ENCODE peak calls at places on chromosome 7, in seven cellular contexts. One of them, this sample, is unnamed.

GRCh38 chr7:73451780-73452398 is 18.3 kb downstream of the FZD9 start:
- DNase-seq in aorta: no peak
- DNase-seq in mammary epithelial cell: peak; percentile 24
- DNase-seq in H9: no peak
- DNase-seq in adipocyte: peak; percentile 81
- DNase-seq in body of pancreas: peak; percentile 49
- DNase-seq in gastrocnemius medialis: no peak
- DNase-seq in this sample: no peak

GRCh38 chr7:71835056-71835455 is 577.1 kb downstream of the CALN1 start:
- DNase-seq in aorta: no peak
- DNase-seq in mammary epithelial cell: no peak
- DNase-seq in H9: no peak
- DNase-seq in adipocyte: no peak
- DNase-seq in body of pancreas: no peak
- DNase-seq in gastrocnemius medialis: no peak
- DNase-seq in this sample: no peak

GRCh38 chr7:36644625-36645422 is 79.5 kb downstream of the AOAH start:
- DNase-seq in aorta: no peak
- DNase-seq in mammary epithelial cell: no peak
- DNase-seq in H9: no peak
- DNase-seq in adipocyte: no peak
- DNase-seq in body of pancreas: no peak
- DNase-seq in gastrocnemius medialis: no peak
- DNase-seq in this sample: peak; percentile 46

GRCh38 chr7:130891254-130892094 is 157.5 kb upstream of the KLF14 start:
- DNase-seq in aorta: peak; percentile 80
- DNase-seq in mammary epithelial cell: peak; percentile 92
- DNase-seq in H9: no peak
- DNase-seq in adipocyte: peak; percentile 97
- DNase-seq in body of pancreas: peak; percentile 54
- DNase-seq in gastrocnemius medialis: peak; percentile 87
- DNase-seq in this sample: peak; percentile 83

GRCh38 chr7:74269757-74270277 is 15.6 kb upstream of the RFC2 start:
- DNase-seq in aorta: peak; percentile 62
- DNase-seq in mammary epithelial cell: peak; percentile 79
- DNase-seq in H9: peak; percentile 90
- DNase-seq in adipocyte: peak; percentile 76
- DNase-seq in body of pancreas: peak; percentile 73
- DNase-seq in gastrocnemius medialis: no peak
- DNase-seq in this sample: peak; percentile 70

GRCh38 chr7:81367335-81367801 is 402.5 kb downstream of the HGF start:
- DNase-seq in aorta: peak; percentile 55
- DNase-seq in mammary epithelial cell: peak; percentile 66
- DNase-seq in H9: no peak
- DNase-seq in adipocyte: peak; percentile 85
- DNase-seq in body of pancreas: no peak
- DNase-seq in gastrocnemius medialis: peak; percentile 29
- DNase-seq in this sample: peak; percentile 90

GRCh38 chr7:102431617-102432298 is 1.6 kb upstream of the ORAI2 start:
- DNase-seq in aorta: no peak
- DNase-seq in mammary epithelial cell: peak; percentile 16
- DNase-seq in H9: peak; percentile 41
- DNase-seq in adipocyte: peak; percentile 15
- DNase-seq in body of pancreas: peak; percentile 24
- DNase-seq in gastrocnemius medialis: no peak
- DNase-seq in this sample: no peak

GRCh38 chr7:41333506-41333905 is 369.4 kb downstream of the INHBA start:
- DNase-seq in aorta: no peak
- DNase-seq in mammary epithelial cell: no peak
- DNase-seq in H9: no peak
- DNase-seq in adipocyte: peak; percentile 63
- DNase-seq in body of pancreas: no peak
- DNase-seq in gastrocnemius medialis: no peak
- DNase-seq in this sample: no peak

GRCh38 chr7:128932862-128933821 is 4.6 kb upstream of the IRF5 start:
- DNase-seq in aorta: peak; percentile 75
- DNase-seq in mammary epithelial cell: no peak
- DNase-seq in H9: no peak
- DNase-seq in adipocyte: no peak
- DNase-seq in body of pancreas: no peak
- DNase-seq in gastrocnemius medialis: peak; percentile 34
- DNase-seq in this sample: no peak

GRCh38 chr7:5625938-5626337 is 155.5 kb downstream of the RNF216 start:
- DNase-seq in aorta: peak; percentile 21
- DNase-seq in mammary epithelial cell: peak; percentile 65
- DNase-seq in H9: no peak
- DNase-seq in adipocyte: peak; percentile 60
- DNase-seq in body of pancreas: no peak
- DNase-seq in gastrocnemius medialis: no peak
- DNase-seq in this sample: no peak

GRCh38 chr7:17444673-17445072 is 146.2 kb downstream of the AHR start:
- DNase-seq in aorta: no peak
- DNase-seq in mammary epithelial cell: peak; percentile 57
- DNase-seq in H9: no peak
- DNase-seq in adipocyte: peak; percentile 29
- DNase-seq in body of pancreas: no peak
- DNase-seq in gastrocnemius medialis: no peak
- DNase-seq in this sample: no peak

GRCh38 chr7:2738110-2738509 is 50.1 kb downstream of the AMZ1 start:
- DNase-seq in aorta: peak; percentile 71
- DNase-seq in mammary epithelial cell: no peak
- DNase-seq in H9: peak; percentile 12
- DNase-seq in adipocyte: no peak
- DNase-seq in body of pancreas: peak; percentile 37
- DNase-seq in gastrocnemius medialis: peak; percentile 69
- DNase-seq in this sample: no peak

GRCh38 chr7:32158751-32159360 is 88.6 kb upstream of the PDE1C start:
- DNase-seq in aorta: no peak
- DNase-seq in mammary epithelial cell: no peak
- DNase-seq in H9: no peak
- DNase-seq in adipocyte: no peak
- DNase-seq in body of pancreas: no peak
- DNase-seq in gastrocnemius medialis: no peak
- DNase-seq in this sample: peak; percentile 52

GRCh38 chr7:134813668-134814067 is 34.2 kb downstream of the CALD1 start:
- DNase-seq in aorta: no peak
- DNase-seq in mammary epithelial cell: no peak
- DNase-seq in H9: no peak
- DNase-seq in adipocyte: no peak
- DNase-seq in body of pancreas: no peak
- DNase-seq in gastrocnemius medialis: no peak
- DNase-seq in this sample: no peak

GRCh38 chr7:13293264-13294002 is 606.0 kb downstream of the ARL4A start:
- DNase-seq in aorta: no peak
- DNase-seq in mammary epithelial cell: no peak
- DNase-seq in H9: no peak
- DNase-seq in adipocyte: peak; percentile 14
- DNase-seq in body of pancreas: no peak
- DNase-seq in gastrocnemius medialis: no peak
- DNase-seq in this sample: peak; percentile 46
- H3K27me3 ChIP-seq in aorta: no peaks in the 10 kb centered on the region
- H3K27me3 ChIP-seq in mammary epithelial cell: no peaks in the 10 kb centered on the region
- H3K27me3 ChIP-seq in H9: no peaks in the 10 kb centered on the region
- H3K27me3 ChIP-seq in adipocyte: no peaks in the 10 kb centered on the region
- H3K27me3 ChIP-seq in body of pancreas: no peaks in the 10 kb centered on the region
- H3K27me3 ChIP-seq in gastrocnemius medialis: no peaks in the 10 kb centered on the region
- H3K27me3 ChIP-seq in this sample: no peaks in the 10 kb centered on the region

GRCh38 chr7:127618775-127619174 is 833 bp upstream of the PAX4 start:
- DNase-seq in aorta: no peak
- DNase-seq in mammary epithelial cell: no peak
- DNase-seq in H9: no peak
- DNase-seq in adipocyte: no peak
- DNase-seq in body of pancreas: no peak
- DNase-seq in gastrocnemius medialis: no peak
- DNase-seq in this sample: no peak
- H3K27me3 ChIP-seq in aorta: peaks cover 3% of the 10 kb centered on the region
- H3K27me3 ChIP-seq in mammary epithelial cell: peaks cover 4% of the 10 kb centered on the region
- H3K27me3 ChIP-seq in H9: peaks cover 20% of the 10 kb centered on the region
- H3K27me3 ChIP-seq in adipocyte: peaks cover 78% of the 10 kb centered on the region
- H3K27me3 ChIP-seq in body of pancreas: no peaks in the 10 kb centered on the region
- H3K27me3 ChIP-seq in gastrocnemius medialis: peaks cover 22% of the 10 kb centered on the region
- H3K27me3 ChIP-seq in this sample: peaks cover 8% of the 10 kb centered on the region

DNA sequence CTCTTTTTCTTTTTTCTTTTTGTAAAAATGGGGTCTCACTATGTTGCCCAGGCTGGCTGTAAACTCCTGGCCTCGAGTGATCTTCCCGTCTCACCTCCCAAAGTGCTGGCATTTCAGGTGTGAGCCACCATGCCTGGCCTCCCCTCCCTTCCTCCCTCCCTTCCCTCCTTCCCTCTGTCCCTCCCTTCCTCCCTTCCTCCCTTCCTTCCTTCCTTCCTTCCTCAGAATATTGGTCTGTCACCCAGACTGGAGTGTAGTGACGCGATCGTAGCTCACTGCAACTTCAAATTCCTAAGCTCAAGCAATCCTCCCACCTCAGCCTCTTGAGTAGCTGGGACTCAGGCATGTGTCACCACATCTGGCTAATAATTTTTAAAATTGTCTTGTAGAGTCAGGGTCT is 8.4 kb downstream of the AGAP3 start:
- DNase-seq in aorta: no peak
- DNase-seq in mammary epithelial cell: no peak
- DNase-seq in H9: no peak
- DNase-seq in adipocyte: no peak
- DNase-seq in body of pancreas: no peak
- DNase-seq in gastrocnemius medialis: no peak
- DNase-seq in this sample: no peak
- H3K27me3 ChIP-seq in aorta: no peaks in the 10 kb centered on the region
- H3K27me3 ChIP-seq in mammary epithelial cell: no peaks in the 10 kb centered on the region
- H3K27me3 ChIP-seq in H9: no peaks in the 10 kb centered on the region
- H3K27me3 ChIP-seq in adipocyte: no peaks in the 10 kb centered on the region
- H3K27me3 ChIP-seq in body of pancreas: no peaks in the 10 kb centered on the region
- H3K27me3 ChIP-seq in gastrocnemius medialis: no peaks in the 10 kb centered on the region
- H3K27me3 ChIP-seq in this sample: no peaks in the 10 kb centered on the region

DNA sequence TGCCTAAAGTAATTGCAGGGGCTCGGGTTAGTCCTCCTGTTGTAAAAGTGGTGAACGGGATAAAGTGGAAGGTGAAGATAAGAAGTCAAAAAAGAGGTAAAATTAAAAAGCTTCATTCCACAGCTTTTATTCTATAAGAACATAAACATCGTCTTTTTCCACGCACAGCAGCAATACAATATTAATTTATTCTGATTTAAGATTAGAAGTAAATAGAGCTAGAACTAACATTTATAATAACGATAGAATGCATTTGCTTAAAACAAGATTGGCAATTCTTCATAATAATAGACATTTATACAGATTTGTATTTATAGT is 3.7 kb downstream of the HOXA10 start:
- DNase-seq in aorta: no peak
- DNase-seq in mammary epithelial cell: no peak
- DNase-seq in H9: no peak
- DNase-seq in adipocyte: no peak
- DNase-seq in body of pancreas: no peak
- DNase-seq in gastrocnemius medialis: no peak
- DNase-seq in this sample: no peak
- H3K27me3 ChIP-seq in aorta: peaks cover 1% of the 10 kb centered on the region
- H3K27me3 ChIP-seq in mammary epithelial cell: peaks cover 20% of the 10 kb centered on the region
- H3K27me3 ChIP-seq in H9: peaks cover 97% of the 10 kb centered on the region
- H3K27me3 ChIP-seq in adipocyte: no peaks in the 10 kb centered on the region
- H3K27me3 ChIP-seq in body of pancreas: peaks cover 5% of the 10 kb centered on the region
- H3K27me3 ChIP-seq in gastrocnemius medialis: no peaks in the 10 kb centered on the region
- H3K27me3 ChIP-seq in this sample: no peaks in the 10 kb centered on the region

GRCh38 chr7:27184342-27185012 is 555 bp downstream of the HOXA11 start:
- DNase-seq in aorta: peak; percentile 58
- DNase-seq in mammary epithelial cell: peak; percentile 21
- DNase-seq in H9: peak; percentile 55
- DNase-seq in adipocyte: peak; percentile 47
- DNase-seq in body of pancreas: peak; percentile 28
- DNase-seq in gastrocnemius medialis: peak; percentile 65
- DNase-seq in this sample: peak; percentile 60
- H3K27me3 ChIP-seq in aorta: no peaks in the 10 kb centered on the region
- H3K27me3 ChIP-seq in mammary epithelial cell: peaks cover 30% of the 10 kb centered on the region
- H3K27me3 ChIP-seq in H9: peaks cover 96% of the 10 kb centered on the region
- H3K27me3 ChIP-seq in adipocyte: no peaks in the 10 kb centered on the region
- H3K27me3 ChIP-seq in body of pancreas: peaks cover 14% of the 10 kb centered on the region
- H3K27me3 ChIP-seq in gastrocnemius medialis: no peaks in the 10 kb centered on the region
- H3K27me3 ChIP-seq in this sample: no peaks in the 10 kb centered on the region

GRCh38 chr7:157928171-157928794 is 591.5 kb downstream of the DNAJB6 start:
- DNase-seq in aorta: no peak
- DNase-seq in mammary epithelial cell: no peak
- DNase-seq in H9: no peak
- DNase-seq in adipocyte: no peak
- DNase-seq in body of pancreas: no peak
- DNase-seq in gastrocnemius medialis: no peak
- DNase-seq in this sample: no peak
- H3K27me3 ChIP-seq in aorta: no peaks in the 10 kb centered on the region
- H3K27me3 ChIP-seq in mammary epithelial cell: no peaks in the 10 kb centered on the region
- H3K27me3 ChIP-seq in H9: no peaks in the 10 kb centered on the region
- H3K27me3 ChIP-seq in adipocyte: no peaks in the 10 kb centered on the region
- H3K27me3 ChIP-seq in body of pancreas: no peaks in the 10 kb centered on the region
- H3K27me3 ChIP-seq in gastrocnemius medialis: no peaks in the 10 kb centered on the region
- H3K27me3 ChIP-seq in this sample: no peaks in the 10 kb centered on the region

DNA sequence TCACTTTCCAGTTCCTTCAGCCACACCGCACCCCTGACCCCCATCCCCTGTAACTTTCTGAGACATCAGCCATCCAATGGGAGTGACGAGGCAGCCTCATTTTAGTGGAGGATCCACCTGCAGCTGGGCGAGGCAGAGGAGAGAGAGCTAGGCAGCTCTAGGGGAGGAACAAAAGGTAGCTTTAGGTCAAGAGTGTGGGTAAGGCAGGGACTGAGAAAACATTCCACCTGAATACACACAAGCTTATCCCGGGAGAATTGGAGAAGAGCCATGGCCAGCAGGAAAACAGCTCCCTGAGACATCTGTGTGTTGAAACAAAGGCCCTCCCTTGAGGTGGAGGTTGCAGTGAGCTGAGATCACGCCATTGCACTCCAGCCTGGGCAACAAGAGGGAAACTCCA is 6.7 kb upstream of the KLRG2 start:
- DNase-seq in aorta: no peak
- DNase-seq in mammary epithelial cell: peak; percentile 88
- DNase-seq in H9: no peak
- DNase-seq in adipocyte: no peak
- DNase-seq in body of pancreas: peak; percentile 95
- DNase-seq in gastrocnemius medialis: no peak
- DNase-seq in this sample: no peak
- H3K27me3 ChIP-seq in aorta: no peaks in the 10 kb centered on the region
- H3K27me3 ChIP-seq in mammary epithelial cell: no peaks in the 10 kb centered on the region
- H3K27me3 ChIP-seq in H9: no peaks in the 10 kb centered on the region
- H3K27me3 ChIP-seq in adipocyte: peaks cover 37% of the 10 kb centered on the region
- H3K27me3 ChIP-seq in body of pancreas: no peaks in the 10 kb centered on the region
- H3K27me3 ChIP-seq in gastrocnemius medialis: peaks cover 1% of the 10 kb centered on the region
- H3K27me3 ChIP-seq in this sample: no peaks in the 10 kb centered on the region

This sample was measured in MG63.